ENCODE peak calls at places on chromosomes 5 and 9, in seven cellular contexts. K is lower lobe of right lung, T is Peyer's patch, N is left lung, V is ovary, C is psoas muscle, B is HepG2. H is an unnamed sample. For H3K4me1, the result is how much of the 10 kb centered on the place peaks cover.

GRCh38 chr9:127388037-127388855 is 8.7 kb upstream of the SLC2A8 start:
- DNase-seq in K (no peak), T (peak), N (no peak), V (no peak), C (peak), B (peak), H (no peak)

GRCh38 chr5:89421035-89421434 is 538.1 kb upstream of the MEF2C start:
- DNase-seq in K (no peak), T (no peak), N (no peak), V (no peak), C (no peak), B (no peak), H (no peak)

GRCh38 chr5:96236051-96236450 is 197.0 kb downstream of the PCSK1 start:
- DNase-seq in K (no peak), T (no peak), N (no peak), V (no peak), C (no peak), B (no peak), H (no peak)

GRCh38 chr5:131270809-131271208 is 7.0 kb downstream of the CDC42SE2 start:
- DNase-seq in K (no peak), T (no peak), N (no peak), V (no peak), C (no peak), B (no peak), H (no peak)

GRCh38 chr5:175378444-175379028 is 65.4 kb downstream of the DRD1 start:
- DNase-seq in K (no peak), T (no peak), N (no peak), V (no peak), C (no peak), B (no peak), H (no peak)

GRCh38 chr9:134320916-134321570 is 5.2 kb upstream of the RXRA start:
- DNase-seq in K (peak), T (no peak), N (peak), V (peak), C (peak), B (peak), H (peak)

GRCh38 chr5:117455236-117456233 is 880.9 kb upstream of the SEMA6A start:
- DNase-seq in K (peak), T (no peak), N (no peak), V (no peak), C (no peak), B (peak), H (no peak)

GRCh38 chr9:111943746-111944145 is 47.1 kb downstream of the UGCG start:
- DNase-seq in K (no peak), T (no peak), N (no peak), V (no peak), C (no peak), B (peak), H (no peak)

GRCh38 chr5:14226992-14227391 is 83.8 kb downstream of the TRIO start:
- DNase-seq in K (no peak), T (no peak), N (no peak), V (no peak), C (no peak), B (no peak), H (no peak)

GRCh38 chr5:1431896-1432295 is 13.3 kb downstream of the SLC6A3 start:
- DNase-seq in K (no peak), T (no peak), N (no peak), V (no peak), C (no peak), B (no peak), H (no peak)

GRCh38 chr9:109793196-109793595 is 13.2 kb downstream of the PALM2AKAP2 start:
- DNase-seq in K (no peak), T (no peak), N (no peak), V (no peak), C (no peak), B (no peak), H (no peak)

GRCh38 chr5:81852277-81853004 is 101.5 kb upstream of the SSBP2 start:
- DNase-seq in K (peak), T (peak), N (no peak), V (peak), C (peak), B (no peak), H (peak)

GRCh38 chr5:111072949-111073682 is 1.6 kb downstream of the TSLP start:
- DNase-seq in K (peak), T (peak), N (peak), V (no peak), C (peak), B (no peak), H (peak)

GRCh38 chr5:158154226-158155005 is 295.5 kb upstream of the CLINT1 start:
- DNase-seq in K (no peak), T (no peak), N (no peak), V (peak), C (peak), B (no peak), H (peak)

GRCh38 chr9:8188720-8189407 is 389.3 kb upstream of the DMAC1 start:
- DNase-seq in K (no peak), T (no peak), N (no peak), V (no peak), C (no peak), B (no peak), H (no peak)

GRCh38 chr5:123105882-123106281 is 16.8 kb downstream of the PRDM6 start:
- DNase-seq in K (no peak), T (no peak), N (no peak), V (no peak), C (no peak), B (no peak), H (no peak)

GRCh38 chr9:117644607-117645244 is 59.5 kb upstream of the TLR4 start:
- DNase-seq in K (peak), T (peak), N (peak), V (peak), C (peak), B (peak), H (peak)

GRCh38 chr5:141585594-141585993 is 33.2 kb downstream of the DIAPH1 start:
- DNase-seq in K (no peak), T (no peak), N (no peak), V (no peak), C (no peak), B (no peak), H (no peak)

GRCh38 chr5:52560366-52560765 is 227.3 kb upstream of the ITGA1 start:
- DNase-seq in K (no peak), T (no peak), N (no peak), V (no peak), C (no peak), B (no peak), H (no peak)

GRCh38 chr9:136860529-136860928 is 5.6 kb downstream of the EDF1 start:
- DNase-seq in K (peak), T (no peak), N (peak), V (no peak), C (no peak), B (no peak), H (no peak)

GRCh38 chr5:149733129-149733900 is 3.2 kb downstream of the PPARGC1B start:
- DNase-seq in K (no peak), T (no peak), N (no peak), V (no peak), C (no peak), B (no peak), H (no peak)

GRCh38 chr5:14038341-14038959 is 94.0 kb upstream of the DNAH5 start:
- DNase-seq in K (no peak), T (no peak), N (no peak), V (no peak), C (no peak), B (peak), H (no peak)

GRCh38 chr9:89632136-89633135 is 27.6 kb downstream of the GADD45G start:
- DNase-seq in K (no peak), T (no peak), N (no peak), V (no peak), C (no peak), B (peak), H (no peak)

GRCh38 chr5:139814704-139815280 is 19.2 kb downstream of the PSD2 start:
- DNase-seq in K (peak), T (no peak), N (no peak), V (no peak), C (no peak), B (no peak), H (no peak)

GRCh38 chr5:28403846-28404245 is 1365.5 kb upstream of the CDH9 start:
- DNase-seq in K (no peak), T (no peak), N (no peak), V (no peak), C (no peak), B (no peak), H (no peak)

GRCh38 chr5:124544366-124545055 is 201.9 kb downstream of the ZNF608 start:
- DNase-seq in K (no peak), T (no peak), N (no peak), V (no peak), C (no peak), B (peak), H (no peak)

GRCh38 chr5:95178046-95178651 is 106.7 kb downstream of the MCTP1 start:
- DNase-seq in K (no peak), T (no peak), N (no peak), V (no peak), C (no peak), B (peak), H (no peak)

GRCh38 chr5:131863700-131864099 is 66.9 kb upstream of the FNIP1 start:
- DNase-seq in K (no peak), T (no peak), N (no peak), V (no peak), C (no peak), B (no peak), H (no peak)

GRCh38 chr9:77218612-77219011 is 41.3 kb downstream of the VPS13A start:
- DNase-seq in K (no peak), T (no peak), N (no peak), V (no peak), C (no peak), B (no peak), H (no peak)

GRCh38 chr9:70792796-70793195 is 328.6 kb downstream of the TRPM3 start:
- DNase-seq in K (no peak), T (no peak), N (no peak), V (no peak), C (no peak), B (no peak), H (no peak)

GRCh38 chr5:173472784-173473278 is 143.6 kb downstream of the BOD1 start:
- DNase-seq in K (no peak), T (no peak), N (no peak), V (no peak), C (peak), B (no peak), H (peak)

GRCh38 chr5:157549283-157549629 is 26.3 kb downstream of the ADAM19 start:
- DNase-seq in K (no peak), T (no peak), N (no peak), V (no peak), C (no peak), B (peak), H (no peak)

DNA sequence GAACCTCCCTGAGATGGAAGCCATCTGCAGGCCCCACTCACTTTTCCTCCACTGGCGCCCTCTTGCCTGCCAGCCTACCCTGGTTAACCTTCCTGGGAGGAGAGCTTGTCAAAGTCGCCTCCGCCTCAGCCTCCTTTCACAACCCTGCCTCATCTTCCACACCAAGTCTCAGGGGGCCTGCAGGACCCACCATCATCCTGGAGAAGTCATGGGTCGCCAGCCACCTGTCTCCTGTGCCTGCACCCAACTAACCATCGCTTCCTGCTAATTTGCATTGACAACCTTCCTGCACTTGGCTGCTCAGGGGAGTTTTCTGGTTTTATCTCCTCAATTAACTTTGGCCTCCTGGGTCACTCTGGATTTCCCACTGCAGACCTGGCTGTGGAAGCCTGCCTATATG is 52.8 kb upstream of the GRHPR start:
- DNase-seq in K (no peak), T (peak), N (no peak), V (no peak), C (no peak), B (no peak), H (no peak)
- H3K4me1 ChIP-seq in K (under half), T (under half), N (under half), V (under half), C (under half), B (under half), H (under half)

GRCh38 chr9:121200346-121200745 is 1.3 kb downstream of the RAB14 start:
- DNase-seq in K (no peak), T (no peak), N (no peak), V (no peak), C (no peak), B (no peak), H (no peak)

GRCh38 chr9:121197135-121197534 is 4.5 kb downstream of the RAB14 start:
- DNase-seq in K (no peak), T (no peak), N (no peak), V (no peak), C (no peak), B (no peak), H (no peak)

GRCh38 chr9:121199921-121200320 is 1.7 kb downstream of the RAB14 start:
- DNase-seq in K (no peak), T (no peak), N (no peak), V (no peak), C (no peak), B (no peak), H (no peak)

GRCh38 chr9:121196389-121196788 is 5.3 kb downstream of the RAB14 start:
- DNase-seq in K (no peak), T (no peak), N (no peak), V (no peak), C (no peak), B (no peak), H (no peak)

DNA sequence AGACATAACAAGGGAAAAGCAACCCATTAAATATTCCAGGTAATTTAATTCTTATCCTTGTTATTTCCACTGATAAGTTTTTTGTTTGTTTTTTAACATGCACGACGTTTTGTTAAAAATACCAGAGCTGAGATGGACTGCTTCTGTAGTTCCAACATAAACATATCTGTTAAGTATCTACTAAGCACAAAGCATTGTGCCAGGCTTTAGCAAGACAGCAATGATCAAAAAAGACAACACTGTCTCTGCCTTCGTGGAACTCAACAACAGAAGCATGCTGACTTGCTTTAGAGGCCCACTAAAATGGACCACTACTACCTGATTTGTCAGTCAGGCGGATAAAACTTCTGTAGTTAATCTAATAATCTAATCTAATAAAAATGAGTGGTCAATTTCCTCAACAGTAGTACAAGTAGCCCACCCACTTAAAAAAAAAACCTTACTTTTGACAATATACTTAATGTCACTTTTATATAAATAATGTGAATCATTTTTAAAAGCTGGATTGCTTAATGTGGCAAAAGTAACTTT is 3.1 kb downstream of the RAB14 start:
- DNase-seq in K (no peak), T (no peak), N (no peak), V (no peak), C (no peak), B (no peak), H (no peak)
- H3K4me1 ChIP-seq in K (half or more), T (under half), N (under half), V (under half), C (half or more), B (half or more), H (under half)

GRCh38 chr9:21682981-21683380 is 119.5 kb upstream of the MTAP start:
- DNase-seq in K (no peak), T (no peak), N (no peak), V (no peak), C (no peak), B (no peak), H (no peak)

GRCh38 chr9:21683484-21684175 is 118.8 kb upstream of the MTAP start:
- DNase-seq in K (no peak), T (no peak), N (no peak), V (no peak), C (no peak), B (no peak), H (no peak)

GRCh38 chr9:21680590-21680989 is 121.8 kb upstream of the MTAP start:
- DNase-seq in K (no peak), T (no peak), N (no peak), V (no peak), C (no peak), B (no peak), H (no peak)

GRCh38 chr9:21682376-21682775 is 120.1 kb upstream of the MTAP start:
- DNase-seq in K (no peak), T (no peak), N (no peak), V (no peak), C (no peak), B (no peak), H (no peak)

GRCh38 chr9:21681641-21682040 is 120.8 kb upstream of the MTAP start:
- DNase-seq in K (no peak), T (no peak), N (no peak), V (no peak), C (no peak), B (no peak), H (no peak)
- H3K4me1 ChIP-seq in K (under half), T (under half), N (under half), V (under half), C (under half), B (under half), H (under half)

GRCh38 chr9:131400627-131401026 is 6.7 kb downstream of the PRRC2B start:
- DNase-seq in K (no peak), T (no peak), N (no peak), V (no peak), C (no peak), B (no peak), H (no peak)
- H3K4me1 ChIP-seq in K (half or more), T (under half), N (half or more), V (under half), C (half or more), B (half or more), H (half or more)

GRCh38 chr5:133051117-133051546 is 681 bp upstream of the HSPA4 start:
- DNase-seq in K (no peak), T (no peak), N (no peak), V (no peak), C (no peak), B (no peak), H (no peak)

GRCh38 chr5:133051547-133052316 is at the start of gene HSPA4:
- DNase-seq in K (peak), T (peak), N (peak), V (peak), C (peak), B (peak), H (peak)

GRCh38 chr5:133054697-133055471 is 3.1 kb downstream of the HSPA4 start:
- DNase-seq in K (no peak), T (no peak), N (no peak), V (no peak), C (no peak), B (no peak), H (no peak)

GRCh38 chr5:133052317-133053175 is 733 bp downstream of the HSPA4 start:
- DNase-seq in K (peak), T (peak), N (peak), V (peak), C (peak), B (no peak), H (peak)

DNA sequence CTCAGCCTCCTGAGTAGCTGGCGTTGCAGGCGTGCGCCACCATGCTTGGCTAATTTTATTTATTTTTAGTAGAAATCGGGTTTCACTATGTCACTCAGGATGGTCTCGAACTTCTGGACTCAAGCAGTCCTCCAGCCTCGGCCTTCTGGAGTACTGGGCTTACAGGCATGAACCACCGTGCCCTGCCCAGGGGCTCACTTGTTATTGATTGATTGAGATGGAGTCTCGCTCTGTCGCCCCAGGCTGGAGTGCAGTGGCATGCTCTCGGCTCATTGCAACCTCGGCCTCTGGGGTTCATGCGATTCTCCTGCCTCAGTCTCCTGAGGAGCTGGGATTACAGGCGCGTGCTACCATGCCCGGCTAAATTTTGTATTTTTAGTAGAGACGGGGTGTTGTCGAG is 1.6 kb downstream of the HSPA4 start:
- DNase-seq in K (no peak), T (no peak), N (no peak), V (no peak), C (no peak), B (no peak), H (no peak)
- H3K4me1 ChIP-seq in K (half or more), T (under half), N (under half), V (under half), C (half or more), B (half or more), H (under half)

DNA sequence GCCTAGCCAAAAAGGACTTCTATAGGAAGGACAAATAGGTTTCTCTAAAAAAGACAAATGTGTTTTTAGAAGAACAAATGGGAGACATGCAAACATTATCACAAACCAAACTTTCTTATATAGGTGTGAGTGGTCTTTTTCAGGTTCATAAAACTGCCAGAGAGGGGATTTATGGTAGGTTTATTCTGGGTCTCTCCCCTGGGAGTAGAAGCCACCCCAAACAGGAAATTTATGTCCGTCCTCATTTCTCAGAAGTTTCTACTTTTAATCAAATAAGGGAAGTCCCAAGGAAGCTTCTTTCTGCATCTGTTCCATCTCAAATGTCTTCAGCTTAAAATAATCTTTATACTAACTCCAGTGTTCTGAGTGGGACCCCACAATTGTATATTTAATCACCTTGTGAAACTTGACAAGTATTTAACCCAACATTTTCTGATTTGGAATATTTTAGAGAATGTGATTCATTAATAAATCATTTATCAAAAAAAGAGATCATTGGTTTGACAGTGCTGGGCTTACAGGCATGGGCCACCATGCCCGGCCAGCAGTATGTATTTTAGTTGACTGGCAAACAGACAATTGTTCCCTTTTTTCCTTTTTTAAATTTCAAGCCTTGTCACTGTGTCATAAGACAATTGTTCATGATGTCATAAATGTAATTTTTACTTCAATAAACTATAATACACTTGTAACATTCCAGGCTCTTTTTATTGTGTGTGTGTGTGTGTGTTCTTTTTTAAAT is 44.5 kb upstream of the GLDC start:
- DNase-seq in K (no peak), T (no peak), N (no peak), V (no peak), C (no peak), B (no peak), H (no peak)
- H3K4me1 ChIP-seq in K (under half), T (under half), N (under half), V (under half), C (under half), B (under half), H (under half)

DNA sequence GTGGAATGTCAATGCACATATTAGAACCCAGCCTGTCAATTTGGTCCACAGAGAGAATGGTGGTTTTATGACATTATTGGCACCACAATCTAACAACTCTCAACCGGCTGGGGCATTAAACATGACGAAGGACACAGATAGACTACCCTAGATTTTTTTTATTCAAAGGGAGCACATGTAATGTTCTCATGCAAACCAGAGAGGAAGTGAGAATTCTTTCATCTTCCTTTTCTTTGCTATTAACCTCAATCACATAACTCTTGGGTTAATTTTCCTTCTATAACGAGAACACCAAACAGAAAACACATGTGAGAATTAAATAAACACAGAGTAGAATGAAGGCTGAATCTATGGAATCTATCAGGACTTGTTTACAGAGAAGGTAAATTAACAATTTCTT is 94.9 kb upstream of the TNC start:
- DNase-seq in K (no peak), T (no peak), N (no peak), V (no peak), C (no peak), B (no peak), H (no peak)
- H3K4me1 ChIP-seq in K (under half), T (under half), N (under half), V (under half), C (under half), B (under half), H (under half)

GRCh38 chr9:97991818-97992217 is 8.7 kb downstream of the ANP32B start:
- DNase-seq in K (no peak), T (no peak), N (no peak), V (no peak), C (no peak), B (no peak), H (no peak)
- H3K4me1 ChIP-seq in K (half or more), T (under half), N (under half), V (under half), C (half or more), B (half or more), H (under half)

H was measured in tibial artery.